ENCODE peak calls at places on chromosomes 4 and X, in nine cellular contexts. N is CD8-positive, alpha-beta T cell; Y is RPMI8226; O is pancreas; G is NCI-H446 treated with DMSO at 0.1 percent for 48 hours; P is NCI-H2081; M is mesothelial cell of epicardium; X is T-helper 1 cell; U is HCT116. W is an unnamed sample.

GRCh38 chr4:16783119-16783518 is 115.3 kb downstream of the LDB2 start:
- DNase-seq in N (no peak), Y (no peak), O (no peak), G (no peak), P (no peak), M (no peak), X (no peak), U (no peak), W (no peak)

GRCh38 chr4:18322111-18322510 is 300.6 kb upstream of the LCORL start:
- DNase-seq in N (no peak), Y (no peak), O (no peak), G (no peak), P (no peak), M (no peak), X (no peak), U (no peak), W (no peak)

GRCh38 chrX:44747317-44747716 is 96.5 kb upstream of the DUSP21 start:
- DNase-seq in N (no peak), Y (peak), O (no peak), G (no peak), P (no peak), M (no peak), X (no peak), U (no peak), W (no peak)

GRCh38 chr4:102501176-102501634 is at the start of gene NFKB1:
- DNase-seq in N (peak), Y (peak), O (peak), G (peak), P (peak), M (peak), X (peak), U (no peak), W (peak)

GRCh38 chr4:183182873-183183725 is 84.0 kb downstream of the WWC2 start:
- DNase-seq in N (no peak), Y (peak), O (no peak), G (no peak), P (peak), M (no peak), X (peak), U (peak), W (no peak)

GRCh38 chr4:186792994-186793393 is 69.3 kb upstream of the FAT1 start:
- DNase-seq in N (no peak), Y (no peak), O (no peak), G (no peak), P (no peak), M (no peak), X (no peak), U (no peak), W (no peak)

GRCh38 chr4:41458689-41459088 is 79.3 kb upstream of the LIMCH1 start:
- DNase-seq in N (no peak), Y (no peak), O (no peak), G (no peak), P (no peak), M (no peak), X (no peak), U (no peak), W (no peak)

GRCh38 chr4:161061046-161061445 is 1102.8 kb downstream of the FSTL5 start:
- DNase-seq in N (no peak), Y (no peak), O (no peak), G (no peak), P (no peak), M (no peak), X (no peak), U (no peak), W (no peak)

GRCh38 chr4:109332926-109333464 is 30.5 kb upstream of the COL25A1 start:
- DNase-seq in N (no peak), Y (no peak), O (no peak), G (no peak), P (no peak), M (no peak), X (peak), U (no peak), W (no peak)

GRCh38 chr4:18733956-18734872 is 712.7 kb upstream of the LCORL start:
- DNase-seq in N (no peak), Y (no peak), O (no peak), G (peak), P (peak), M (no peak), X (no peak), U (no peak), W (no peak)

GRCh38 chrX:101658661-101659477 is 781 bp downstream of the ARMCX2 start:
- DNase-seq in N (peak), Y (no peak), O (peak), G (peak), P (peak), M (peak), X (peak), U (no peak), W (peak)

GRCh38 chr4:19982556-19982955 is 269.1 kb upstream of the SLIT2 start:
- DNase-seq in N (no peak), Y (no peak), O (no peak), G (no peak), P (no peak), M (no peak), X (no peak), U (no peak), W (no peak)

GRCh38 chr4:4401049-4401448 is 14.1 kb downstream of the NSG1 start:
- DNase-seq in N (no peak), Y (no peak), O (no peak), G (no peak), P (no peak), M (no peak), X (no peak), U (no peak), W (no peak)

GRCh38 chr4:72951628-72952027 is 117.9 kb downstream of the COX18 start:
- DNase-seq in N (no peak), Y (no peak), O (no peak), G (no peak), P (no peak), M (no peak), X (no peak), U (no peak), W (no peak)

GRCh38 chrX:73829890-73830466 is 267.0 kb downstream of the CHIC1 start:
- DNase-seq in N (no peak), Y (no peak), O (no peak), G (no peak), P (no peak), M (no peak), X (no peak), U (no peak), W (no peak)

GRCh38 chrX:3638280-3638873 is 75.1 kb downstream of the PRKX start:
- DNase-seq in N (peak), Y (peak), O (peak), G (no peak), P (peak), M (peak), X (peak), U (peak), W (no peak)

GRCh38 chr4:1759170-1759817 is 33.8 kb upstream of the FGFR3 start:
- DNase-seq in N (no peak), Y (no peak), O (no peak), G (no peak), P (no peak), M (no peak), X (no peak), U (no peak), W (no peak)

GRCh38 chrX:133150730-133151129 is 53.8 kb upstream of the USP26 start:
- DNase-seq in N (no peak), Y (no peak), O (no peak), G (no peak), P (no peak), M (no peak), X (no peak), U (no peak), W (no peak)

GRCh38 chrX:155055494-155055893 is 15.4 kb downstream of the CMC4 start:
- DNase-seq in N (no peak), Y (no peak), O (no peak), G (no peak), P (no peak), M (no peak), X (no peak), U (no peak), W (no peak)

GRCh38 chr4:85783483-85783882 is 308.5 kb downstream of the ARHGAP24 start:
- DNase-seq in N (no peak), Y (no peak), O (no peak), G (no peak), P (no peak), M (no peak), X (no peak), U (no peak), W (no peak)

GRCh38 chr4:164648151-164648848 is 105.6 kb upstream of the SMIM31 start:
- DNase-seq in N (no peak), Y (no peak), O (no peak), G (no peak), P (no peak), M (no peak), X (no peak), U (peak), W (no peak)

GRCh38 chr4:76549765-76550164 is 114.7 kb downstream of the SHROOM3 start:
- DNase-seq in N (no peak), Y (no peak), O (no peak), G (no peak), P (no peak), M (no peak), X (no peak), U (no peak), W (no peak)

GRCh38 chr4:150211016-150211415 is 132.8 kb downstream of the DCLK2 start:
- DNase-seq in N (no peak), Y (no peak), O (peak), G (peak), P (no peak), M (no peak), X (no peak), U (no peak), W (no peak)

W was measured in T-helper 17 cell.